ENCODE peak calls at places on chromosomes 7 and 10, in six cellular contexts. R, N, Y, W, U and C are unnamed samples.

GRCh38 chr7:50644586-50644985 is 79.4 kb upstream of the DDC start:
- DNase-seq in R (no peak), N (no peak), U (peak; percentile 22), Y (no peak), W (no peak), C (no peak)

GRCh38 chr10:43822509-43823236 is 174.0 kb upstream of the ZNF32 start:
- DNase-seq in N (no peak), W (no peak), U (no peak), R (peak; percentile 75), Y (no peak), C (peak; percentile 14)

GRCh38 chr10:110392860-110393732 is 88.4 kb upstream of the SMNDC1 start:
- DNase-seq in N (no peak), R (peak; percentile 86), U (no peak), W (peak; percentile 71), Y (peak; percentile 11), C (no peak)

GRCh38 chr10:72048450-72049124 is 39.8 kb downstream of the SPOCK2 start:
- DNase-seq in Y (peak; percentile 97), W (peak; percentile 93), U (peak; percentile 88), R (peak; percentile 89), N (peak; percentile 88), C (peak; percentile 91)

GRCh38 chr10:132993271-132994260 is 51.2 kb upstream of the CFAP46 start:
- DNase-seq in Y (no peak), W (no peak), N (no peak), R (no peak), U (no peak), C (no peak)

GRCh38 chr7:134686782-134687181 is 40.1 kb downstream of the BPGM start:
- DNase-seq in W (no peak), Y (peak; percentile 32), R (peak; percentile 66), U (peak; percentile 42), N (no peak), C (no peak)

GRCh38 chr7:31418928-31419327 is 78.4 kb upstream of the NEUROD6 start:
- DNase-seq in Y (no peak), R (no peak), W (no peak), U (no peak), N (peak; percentile 56), C (no peak)

GRCh38 chr7:875476-876076 is 778 bp upstream of the GET4 start:
- DNase-seq in N (no peak), W (no peak), Y (no peak), U (no peak), R (no peak), C (no peak)

GRCh38 chr10:32954545-32955298 is 3.3 kb downstream of the ITGB1 start:
- DNase-seq in Y (no peak), U (no peak), N (no peak), R (no peak), W (no peak), C (no peak)

GRCh38 chr7:157805716-157806115 is 468.9 kb downstream of the DNAJB6 start:
- DNase-seq in W (no peak), Y (no peak), R (no peak), U (peak; percentile 63), N (no peak), C (no peak)

GRCh38 chr10:43135656-43136055 is 2.6 kb upstream of the CSGALNACT2 start:
- DNase-seq in R (no peak), Y (no peak), W (no peak), N (no peak), U (no peak), C (no peak)

GRCh38 chr7:10401793-10402192 is 571.9 kb upstream of the PHF14 start:
- DNase-seq in N (no peak), Y (no peak), R (no peak), W (no peak), U (no peak), C (no peak)

GRCh38 chr7:150370612-150371071 is 2.0 kb downstream of the REPIN1 start:
- DNase-seq in N (no peak), R (peak; percentile 71), Y (no peak), W (peak; percentile 1), U (no peak), C (no peak)

GRCh38 chr7:151168787-151169162 is 1.3 kb upstream of the GBX1 start:
- DNase-seq in N (no peak), R (no peak), U (no peak), Y (no peak), W (peak; percentile 39), C (no peak)

GRCh38 chr7:93558705-93559614 is 15.6 kb downstream of the CALCR start:
- DNase-seq in U (no peak), Y (peak; percentile 56), W (no peak), N (peak; percentile 49), R (peak; percentile 7), C (no peak)

GRCh38 chr7:1667566-1668485 is 2.3 kb upstream of the ELFN1 start:
- DNase-seq in Y (peak; percentile 50), W (peak; percentile 78), N (no peak), U (peak; percentile 87), R (no peak), C (no peak)

GRCh38 chr7:98217623-98218582 is 6.7 kb downstream of the BHLHA15 start:
- DNase-seq in Y (no peak), W (peak; percentile 75), N (no peak), U (no peak), R (no peak), C (no peak)

GRCh38 chr10:127977368-127978009 is 70.6 kb downstream of the PTPRE start:
- DNase-seq in U (peak; percentile 72), Y (no peak), R (peak; percentile 81), W (no peak), N (peak; percentile 55), C (no peak)

DNA sequence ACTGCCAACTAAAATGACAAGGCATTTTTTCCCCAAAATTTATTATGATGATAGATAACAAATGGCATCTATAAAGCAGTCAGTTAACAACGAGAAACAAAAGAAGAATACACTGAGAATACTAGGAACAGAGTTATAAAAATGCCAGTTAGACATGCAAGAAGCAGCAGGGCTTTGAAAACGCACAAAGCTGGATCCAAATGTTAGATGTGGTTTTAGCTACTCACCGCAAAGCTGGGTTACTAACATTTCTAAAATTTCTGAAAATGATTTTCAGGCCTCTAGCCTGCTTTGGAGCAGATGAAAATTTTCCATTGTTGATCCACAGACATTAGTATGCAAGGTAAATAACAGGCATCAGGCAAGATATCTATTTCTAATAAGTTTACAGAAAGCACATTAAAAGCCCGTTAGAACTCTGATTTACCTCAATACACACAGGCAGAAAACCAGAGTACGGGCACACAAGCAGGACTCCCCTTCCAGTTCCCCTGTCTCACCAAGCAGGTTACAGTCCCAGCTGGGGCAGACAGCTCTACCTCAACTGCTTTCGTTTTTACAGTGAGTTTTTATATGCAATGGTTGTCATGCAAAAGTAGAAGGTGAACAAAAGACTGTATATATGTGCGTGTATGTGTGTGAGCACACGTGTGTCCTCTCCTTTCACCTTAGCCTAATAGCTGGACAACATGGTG is 37.9 kb downstream of the GLI3 start:
- DNase-seq in R (peak; percentile 78), Y (no peak), N (no peak), W (no peak), U (no peak), C (no peak)
- H3K4me2 ChIP-seq in R (peak overlapping the region; percentile 26), Y (no peak overlapping the region), N (no peak overlapping the region), W (no peak overlapping the region), U (no peak overlapping the region), C (no peak overlapping the region)

GRCh38 chr7:66628361-66629221 is at the start of gene KCTD7:
- DNase-seq in R (peak; percentile 100), N (peak; percentile 88), W (peak; percentile 99), Y (peak; percentile 98), U (peak; percentile 100), C (peak; percentile 98)

GRCh38 chr7:66629659-66630058 is 978 bp downstream of the KCTD7 start:
- DNase-seq in U (no peak), N (no peak), Y (no peak), W (no peak), R (no peak), C (no peak)

GRCh38 chr7:66631471-66631870 is 2.8 kb downstream of the KCTD7 start:
- DNase-seq in N (no peak), W (no peak), U (no peak), Y (no peak), R (no peak), C (peak; percentile 39)

GRCh38 chr7:66629222-66629658 is 559 bp downstream of the KCTD7 start:
- DNase-seq in W (peak; percentile 62), Y (peak; percentile 60), R (peak; percentile 40), N (no peak), U (no peak), C (no peak)

DNA sequence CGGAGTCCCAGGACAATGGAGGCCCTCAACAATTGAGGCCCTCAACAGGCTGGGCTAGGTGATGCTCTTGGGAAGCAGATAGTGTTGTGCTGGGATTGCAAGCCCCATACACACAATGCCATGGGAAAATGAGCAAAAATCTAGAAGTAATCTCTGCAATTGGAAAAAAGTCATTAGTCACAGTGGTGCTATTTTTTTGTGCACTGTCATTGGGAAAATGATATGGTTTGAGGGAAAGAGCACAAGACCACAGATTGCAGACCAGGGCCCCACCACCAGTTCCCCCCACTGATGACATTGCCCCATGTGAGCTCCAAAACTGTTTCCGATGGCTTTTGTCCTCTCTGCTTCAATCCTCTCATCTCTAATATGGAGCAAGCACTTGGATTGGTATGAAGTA is 1.8 kb downstream of the KCTD7 start:
- DNase-seq in R (peak; percentile 7), N (no peak), W (no peak), Y (no peak), U (no peak), C (no peak)
- H3F3A ChIP-seq in R (peaks cover 26% of the 10 kb centered on the region), N (peaks cover 5% of the 10 kb centered on the region), W (peaks cover 14% of the 10 kb centered on the region), Y (peaks cover 11% of the 10 kb centered on the region), U (peaks cover 27% of the 10 kb centered on the region), C (peaks cover 17% of the 10 kb centered on the region)

DNA sequence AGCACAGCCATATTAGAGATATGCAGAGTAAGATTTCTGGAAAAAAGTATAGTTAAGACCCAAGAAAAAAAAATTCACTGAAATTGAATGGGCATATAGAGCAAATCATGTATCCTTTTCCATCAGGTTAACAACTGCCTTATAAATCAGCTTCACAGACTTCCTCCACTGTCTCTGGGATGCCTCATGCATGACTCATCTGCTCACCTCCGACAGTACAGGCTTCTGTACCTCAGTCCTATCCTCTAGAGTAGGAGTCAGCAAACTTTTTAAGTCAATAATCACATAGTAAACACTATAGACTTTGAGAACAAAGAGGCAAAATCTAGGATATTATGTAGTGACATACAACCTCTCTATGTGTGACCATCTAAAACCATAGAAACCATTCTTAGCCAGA is 211.6 kb upstream of the SP8 start:
- DNase-seq in Y (no peak), W (no peak), U (no peak), N (peak; percentile 85), R (no peak), C (no peak)
- H3K4me2 ChIP-seq in Y (no peak overlapping the region), W (no peak overlapping the region), U (no peak overlapping the region), N (peak overlapping the region; percentile 1), R (no peak overlapping the region), C (no peak overlapping the region)

DNA sequence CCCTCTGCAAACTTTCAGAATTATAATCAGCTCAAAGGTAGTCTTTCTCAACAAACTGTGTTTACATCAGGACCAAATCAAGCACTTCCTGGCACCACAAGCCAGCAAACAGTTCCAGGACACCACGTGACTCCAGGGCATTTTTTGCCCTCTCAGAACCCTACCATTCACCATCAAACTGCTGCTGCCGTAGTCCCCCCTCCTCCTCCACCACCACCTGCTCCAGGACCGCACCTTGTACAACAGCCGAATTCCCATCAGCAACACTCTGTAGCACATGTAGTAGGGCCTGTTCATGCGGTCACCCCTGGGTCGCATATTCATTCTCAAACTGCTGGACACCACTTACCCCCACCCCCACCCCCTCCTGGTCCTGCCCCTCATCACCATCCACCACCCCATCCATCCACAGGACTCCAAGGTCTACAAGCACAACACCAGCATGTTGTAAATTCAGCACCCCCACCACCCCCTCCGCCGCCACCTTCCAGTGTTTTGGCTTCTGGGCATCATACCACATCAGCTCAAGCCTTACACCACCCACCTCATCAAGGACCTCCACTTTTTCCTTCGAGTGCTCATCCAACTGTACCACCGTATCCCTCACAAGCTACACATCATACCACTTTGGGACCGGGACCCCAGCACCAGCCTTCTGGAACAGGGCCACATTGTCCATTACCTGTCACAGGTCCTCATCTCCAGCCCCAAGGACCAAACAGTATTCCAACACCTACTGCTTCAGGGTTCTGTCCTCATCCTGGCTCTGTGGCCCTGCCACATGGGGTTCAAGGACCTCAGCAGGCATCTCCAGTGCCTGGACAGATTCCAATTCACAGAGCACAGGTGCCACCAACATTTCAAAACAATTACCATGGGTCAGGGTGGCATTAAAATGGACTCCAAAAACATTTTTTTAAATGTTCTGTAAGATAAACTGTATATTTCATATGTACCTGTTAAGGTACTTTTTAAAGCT is 98.7 kb downstream of the KMT2E start:
- DNase-seq in U (no peak), R (no peak), W (no peak), N (no peak), Y (no peak), C (no peak)
- H3F3A ChIP-seq in U (peaks cover 76% of the 10 kb centered on the region), R (peaks cover 91% of the 10 kb centered on the region), W (peaks cover 62% of the 10 kb centered on the region), N (peaks cover 29% of the 10 kb centered on the region), Y (peaks cover 4% of the 10 kb centered on the region), C (peaks cover 23% of the 10 kb centered on the region)